ENCODE peak calls at places on chromosomes 2 and 18, in ten cellular contexts. One of them, this sample, is unnamed.

GRCh38 chr2:86337235-86338099 is at the start of gene REEP1:
- DNase-seq in fibroblast of pulmonary artery: no peak
- DNase-seq in upper lobe of right lung: no peak
- DNase-seq in astrocyte of the cerebellum: no peak
- DNase-seq in cardiac fibroblast: no peak
- DNase-seq in endodermal cell: peak; percentile 81
- DNase-seq in psoas muscle: peak; percentile 48
- DNase-seq in heart right ventricle: peak; percentile 47
- DNase-seq in sigmoid colon: peak; percentile 72
- DNase-seq in fibroblast of villous mesenchyme: no peak
- DNase-seq in this sample: no peak

GRCh38 chr2:83079007-83079406 is 1380.1 kb downstream of the SUCLG1 start:
- DNase-seq in fibroblast of pulmonary artery: no peak
- DNase-seq in upper lobe of right lung: no peak
- DNase-seq in astrocyte of the cerebellum: no peak
- DNase-seq in cardiac fibroblast: no peak
- DNase-seq in endodermal cell: no peak
- DNase-seq in psoas muscle: no peak
- DNase-seq in heart right ventricle: no peak
- DNase-seq in sigmoid colon: no peak
- DNase-seq in fibroblast of villous mesenchyme: no peak
- DNase-seq in this sample: no peak

GRCh38 chr2:236240228-236240990 is 23.8 kb downstream of the ASB18 start:
- DNase-seq in fibroblast of pulmonary artery: no peak
- DNase-seq in upper lobe of right lung: no peak
- DNase-seq in astrocyte of the cerebellum: peak; percentile 16
- DNase-seq in cardiac fibroblast: peak; percentile 2
- DNase-seq in endodermal cell: peak; percentile 55
- DNase-seq in psoas muscle: peak; percentile 69
- DNase-seq in heart right ventricle: peak; percentile 51
- DNase-seq in sigmoid colon: no peak
- DNase-seq in fibroblast of villous mesenchyme: no peak
- DNase-seq in this sample: peak; percentile 16

GRCh38 chr2:160916300-160916699 is 243.9 kb upstream of the TANK start:
- DNase-seq in fibroblast of pulmonary artery: no peak
- DNase-seq in upper lobe of right lung: no peak
- DNase-seq in astrocyte of the cerebellum: no peak
- DNase-seq in cardiac fibroblast: no peak
- DNase-seq in endodermal cell: no peak
- DNase-seq in psoas muscle: no peak
- DNase-seq in heart right ventricle: no peak
- DNase-seq in sigmoid colon: no peak
- DNase-seq in fibroblast of villous mesenchyme: no peak
- DNase-seq in this sample: peak; percentile 60

GRCh38 chr2:84527137-84528129 is 11.1 kb downstream of the DNAH6 start:
- DNase-seq in fibroblast of pulmonary artery: no peak
- DNase-seq in upper lobe of right lung: no peak
- DNase-seq in astrocyte of the cerebellum: no peak
- DNase-seq in cardiac fibroblast: peak; percentile 27
- DNase-seq in endodermal cell: no peak
- DNase-seq in psoas muscle: no peak
- DNase-seq in heart right ventricle: no peak
- DNase-seq in sigmoid colon: no peak
- DNase-seq in fibroblast of villous mesenchyme: no peak
- DNase-seq in this sample: no peak

GRCh38 chr2:12675352-12675795 is 41.4 kb upstream of the TRIB2 start:
- DNase-seq in fibroblast of pulmonary artery: peak; percentile 73
- DNase-seq in upper lobe of right lung: no peak
- DNase-seq in astrocyte of the cerebellum: no peak
- DNase-seq in cardiac fibroblast: peak; percentile 54
- DNase-seq in endodermal cell: no peak
- DNase-seq in psoas muscle: no peak
- DNase-seq in heart right ventricle: no peak
- DNase-seq in sigmoid colon: no peak
- DNase-seq in fibroblast of villous mesenchyme: peak; percentile 21
- DNase-seq in this sample: no peak

GRCh38 chr2:136376798-136377211 is 258.9 kb upstream of the CXCR4 start:
- DNase-seq in fibroblast of pulmonary artery: peak; percentile 29
- DNase-seq in upper lobe of right lung: no peak
- DNase-seq in astrocyte of the cerebellum: no peak
- DNase-seq in cardiac fibroblast: peak; percentile 41
- DNase-seq in endodermal cell: no peak
- DNase-seq in psoas muscle: no peak
- DNase-seq in heart right ventricle: no peak
- DNase-seq in sigmoid colon: no peak
- DNase-seq in fibroblast of villous mesenchyme: no peak
- DNase-seq in this sample: no peak

GRCh38 chr2:98907966-98908905 is 27.8 kb downstream of the CRACDL start:
- DNase-seq in fibroblast of pulmonary artery: no peak
- DNase-seq in upper lobe of right lung: peak; percentile 19
- DNase-seq in astrocyte of the cerebellum: no peak
- DNase-seq in cardiac fibroblast: peak; percentile 4
- DNase-seq in endodermal cell: peak; percentile 42
- DNase-seq in psoas muscle: no peak
- DNase-seq in heart right ventricle: no peak
- DNase-seq in sigmoid colon: peak; percentile 8
- DNase-seq in fibroblast of villous mesenchyme: no peak
- DNase-seq in this sample: no peak

GRCh38 chr18:49677081-49677480 is 115.2 kb downstream of the LIPG start:
- DNase-seq in fibroblast of pulmonary artery: no peak
- DNase-seq in upper lobe of right lung: no peak
- DNase-seq in astrocyte of the cerebellum: no peak
- DNase-seq in cardiac fibroblast: no peak
- DNase-seq in endodermal cell: no peak
- DNase-seq in psoas muscle: no peak
- DNase-seq in heart right ventricle: no peak
- DNase-seq in sigmoid colon: no peak
- DNase-seq in fibroblast of villous mesenchyme: no peak
- DNase-seq in this sample: no peak

GRCh38 chr18:69897397-69898108 is 50.1 kb downstream of the CD226 start:
- DNase-seq in fibroblast of pulmonary artery: no peak
- DNase-seq in upper lobe of right lung: no peak
- DNase-seq in astrocyte of the cerebellum: no peak
- DNase-seq in cardiac fibroblast: no peak
- DNase-seq in endodermal cell: no peak
- DNase-seq in psoas muscle: no peak
- DNase-seq in heart right ventricle: no peak
- DNase-seq in sigmoid colon: no peak
- DNase-seq in fibroblast of villous mesenchyme: no peak
- DNase-seq in this sample: no peak

GRCh38 chr18:69898241-69898861 is 49.3 kb downstream of the CD226 start:
- DNase-seq in fibroblast of pulmonary artery: no peak
- DNase-seq in upper lobe of right lung: no peak
- DNase-seq in astrocyte of the cerebellum: peak; percentile 52
- DNase-seq in cardiac fibroblast: no peak
- DNase-seq in endodermal cell: no peak
- DNase-seq in psoas muscle: no peak
- DNase-seq in heart right ventricle: no peak
- DNase-seq in sigmoid colon: no peak
- DNase-seq in fibroblast of villous mesenchyme: no peak
- DNase-seq in this sample: no peak

GRCh38 chr18:69906765-69907164 is 40.9 kb downstream of the CD226 start:
- DNase-seq in fibroblast of pulmonary artery: no peak
- DNase-seq in upper lobe of right lung: no peak
- DNase-seq in astrocyte of the cerebellum: no peak
- DNase-seq in cardiac fibroblast: no peak
- DNase-seq in endodermal cell: no peak
- DNase-seq in psoas muscle: no peak
- DNase-seq in heart right ventricle: no peak
- DNase-seq in sigmoid colon: no peak
- DNase-seq in fibroblast of villous mesenchyme: no peak
- DNase-seq in this sample: no peak

GRCh38 chr18:69895081-69896047 is 52.3 kb downstream of the CD226 start:
- DNase-seq in fibroblast of pulmonary artery: no peak
- DNase-seq in upper lobe of right lung: no peak
- DNase-seq in astrocyte of the cerebellum: no peak
- DNase-seq in cardiac fibroblast: no peak
- DNase-seq in endodermal cell: peak; percentile 70
- DNase-seq in psoas muscle: no peak
- DNase-seq in heart right ventricle: no peak
- DNase-seq in sigmoid colon: no peak
- DNase-seq in fibroblast of villous mesenchyme: no peak
- DNase-seq in this sample: no peak

DNA sequence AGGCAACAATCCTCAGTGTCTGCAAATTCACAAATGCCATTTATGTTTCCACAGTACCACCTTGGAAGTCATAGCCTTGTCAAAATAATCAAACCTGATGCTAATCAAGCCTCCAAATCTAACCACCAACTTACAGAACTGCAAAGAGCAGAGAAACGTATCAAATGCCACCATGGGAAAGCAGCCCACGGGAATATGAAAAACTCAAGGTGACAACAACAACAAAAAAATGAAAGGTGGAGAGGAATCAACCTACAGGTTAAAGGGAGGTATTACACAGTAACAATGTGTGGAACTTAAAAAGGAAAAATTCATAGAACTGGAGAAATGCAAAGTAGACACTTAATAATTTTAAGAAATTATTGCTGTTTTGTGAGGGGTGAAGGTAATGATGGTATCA is 46.7 kb downstream of the CD226 start:
- DNase-seq in fibroblast of pulmonary artery: no peak
- DNase-seq in upper lobe of right lung: no peak
- DNase-seq in astrocyte of the cerebellum: no peak
- DNase-seq in cardiac fibroblast: no peak
- DNase-seq in endodermal cell: no peak
- DNase-seq in psoas muscle: no peak
- DNase-seq in heart right ventricle: no peak
- DNase-seq in sigmoid colon: no peak
- DNase-seq in fibroblast of villous mesenchyme: no peak
- DNase-seq in this sample: no peak
- TF ChIP-seq CTCF in fibroblast of pulmonary artery: no peak
- TF ChIP-seq CTCF in upper lobe of right lung: no peak
- TF ChIP-seq CTCF in astrocyte of the cerebellum: no peak
- TF ChIP-seq CTCF in cardiac fibroblast: no peak
- TF ChIP-seq CTCF in endodermal cell: peak; percentile 52
- TF ChIP-seq CTCF in psoas muscle: no peak
- TF ChIP-seq CTCF in heart right ventricle: no peak
- TF ChIP-seq CTCF in sigmoid colon: no peak
- TF ChIP-seq CTCF in fibroblast of villous mesenchyme: no peak
- TF ChIP-seq CTCF in this sample: peak; percentile 40

GRCh38 chr2:96574364-96574763 is 37.8 kb downstream of the ARID5A start:
- DNase-seq in fibroblast of pulmonary artery: no peak
- DNase-seq in upper lobe of right lung: no peak
- DNase-seq in astrocyte of the cerebellum: no peak
- DNase-seq in cardiac fibroblast: no peak
- DNase-seq in endodermal cell: no peak
- DNase-seq in psoas muscle: no peak
- DNase-seq in heart right ventricle: no peak
- DNase-seq in sigmoid colon: no peak
- DNase-seq in fibroblast of villous mesenchyme: peak; percentile 6
- DNase-seq in this sample: no peak
- TF ChIP-seq CTCF in fibroblast of pulmonary artery: peak; percentile 21
- TF ChIP-seq CTCF in upper lobe of right lung: no peak
- TF ChIP-seq CTCF in astrocyte of the cerebellum: peak; percentile 22
- TF ChIP-seq CTCF in cardiac fibroblast: peak; percentile 26
- TF ChIP-seq CTCF in endodermal cell: peak; percentile 57
- TF ChIP-seq CTCF in psoas muscle: no peak
- TF ChIP-seq CTCF in heart right ventricle: no peak
- TF ChIP-seq CTCF in sigmoid colon: no peak
- TF ChIP-seq CTCF in fibroblast of villous mesenchyme: peak; percentile 34
- TF ChIP-seq CTCF in this sample: peak; percentile 49

DNA sequence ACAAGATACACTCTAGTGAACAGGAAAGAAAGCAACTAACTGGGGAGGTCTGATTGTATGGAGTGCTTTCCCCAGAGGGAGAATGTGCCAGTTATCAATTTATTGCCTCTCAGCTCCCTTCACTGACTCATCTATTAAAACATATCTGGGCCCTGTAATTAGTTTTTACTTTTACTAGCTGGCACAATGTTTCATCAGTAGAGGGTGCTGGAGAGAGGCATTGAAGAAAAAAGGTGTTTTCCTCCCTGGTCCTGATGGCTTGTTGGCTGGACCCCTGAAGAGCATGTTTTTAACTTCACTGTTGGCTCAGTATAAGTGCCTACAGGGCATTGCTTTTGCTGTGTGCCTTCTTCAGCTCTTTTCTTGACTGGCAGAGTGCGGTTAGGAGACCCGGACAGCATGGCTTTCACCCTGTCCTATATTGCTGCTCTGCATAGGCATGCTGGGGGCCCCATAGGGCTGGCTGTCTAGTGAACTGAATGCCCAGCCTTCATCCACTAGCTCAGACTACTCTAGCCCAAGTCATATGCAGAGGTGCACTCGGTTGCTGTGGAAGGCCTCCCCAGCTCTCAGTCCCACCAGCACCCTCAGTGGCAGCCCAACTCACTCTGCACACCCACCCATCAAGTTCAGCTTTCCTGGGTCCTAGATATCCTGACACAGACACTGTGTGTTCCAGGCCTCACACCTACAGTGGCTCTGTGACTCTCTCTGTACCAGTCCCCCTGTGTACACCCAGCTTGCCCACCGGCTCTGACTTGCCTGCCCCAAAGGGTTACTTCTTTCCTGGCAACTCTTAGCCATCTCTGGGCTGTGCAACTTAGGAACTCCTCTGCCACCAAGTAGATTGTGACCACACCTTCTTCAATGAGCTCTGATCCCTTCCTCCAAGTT is 62.3 kb upstream of the ACYP2 start:
- DNase-seq in fibroblast of pulmonary artery: no peak
- DNase-seq in upper lobe of right lung: no peak
- DNase-seq in astrocyte of the cerebellum: no peak
- DNase-seq in cardiac fibroblast: no peak
- DNase-seq in endodermal cell: peak; percentile 57
- DNase-seq in psoas muscle: no peak
- DNase-seq in heart right ventricle: no peak
- DNase-seq in sigmoid colon: no peak
- DNase-seq in fibroblast of villous mesenchyme: no peak
- DNase-seq in this sample: peak; percentile 50
- TF ChIP-seq CTCF in fibroblast of pulmonary artery: peak; percentile 36
- TF ChIP-seq CTCF in upper lobe of right lung: no peak
- TF ChIP-seq CTCF in astrocyte of the cerebellum: no peak
- TF ChIP-seq CTCF in cardiac fibroblast: peak; percentile 25
- TF ChIP-seq CTCF in endodermal cell: peak; percentile 68
- TF ChIP-seq CTCF in psoas muscle: no peak
- TF ChIP-seq CTCF in heart right ventricle: peak; percentile 7
- TF ChIP-seq CTCF in sigmoid colon: no peak
- TF ChIP-seq CTCF in fibroblast of villous mesenchyme: peak; percentile 32
- TF ChIP-seq CTCF in this sample: peak; percentile 67

DNA sequence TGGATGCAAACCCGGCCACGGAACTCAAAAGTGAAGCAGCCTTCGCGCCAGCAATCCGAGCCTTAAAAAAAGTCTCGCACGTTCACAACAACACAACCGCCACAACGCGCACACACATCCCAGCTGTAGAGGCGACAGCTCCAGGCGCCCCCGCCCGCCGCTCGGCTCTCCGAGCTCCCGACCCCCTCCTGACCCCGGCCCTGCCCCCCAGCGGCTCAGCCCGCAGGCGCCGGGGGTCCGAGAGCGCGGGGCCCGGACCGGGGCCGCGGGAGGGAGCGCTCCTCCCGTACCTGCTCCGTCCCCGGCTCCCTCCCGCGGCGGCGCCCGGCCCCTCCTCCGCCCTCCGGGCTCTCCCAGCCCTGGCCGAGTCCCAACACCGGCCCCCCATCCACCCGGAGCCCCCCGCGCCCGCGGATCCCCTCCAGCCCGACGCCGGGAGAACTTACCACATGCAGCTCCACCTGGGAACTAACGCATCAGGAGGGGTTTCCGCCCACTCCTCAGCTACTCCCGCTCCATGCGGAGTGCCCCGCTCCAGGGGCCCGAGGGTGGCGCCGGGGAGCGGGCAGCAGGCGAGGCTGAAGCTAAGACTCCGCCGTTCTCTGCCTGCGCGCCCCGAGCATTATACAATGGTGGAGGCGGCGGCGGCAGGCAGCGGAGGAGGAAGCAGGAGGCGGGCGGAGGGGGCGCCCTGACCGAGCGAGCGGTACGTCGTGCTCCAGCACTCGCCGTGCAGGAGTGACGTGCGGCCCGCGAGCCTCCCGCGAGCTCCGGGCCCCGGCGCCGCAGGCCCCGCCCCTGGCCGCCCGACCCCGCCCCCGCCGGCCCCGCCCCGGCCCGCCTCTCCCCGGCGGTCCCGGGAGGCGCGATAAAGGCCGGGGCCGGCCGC is at the start of gene SERTAD2:
- DNase-seq in fibroblast of pulmonary artery: peak; percentile 89
- DNase-seq in upper lobe of right lung: peak; percentile 96
- DNase-seq in astrocyte of the cerebellum: peak; percentile 50
- DNase-seq in cardiac fibroblast: peak; percentile 84
- DNase-seq in endodermal cell: peak; percentile 94
- DNase-seq in psoas muscle: peak; percentile 89
- DNase-seq in heart right ventricle: peak; percentile 92
- DNase-seq in sigmoid colon: peak; percentile 96
- DNase-seq in fibroblast of villous mesenchyme: peak; percentile 88
- DNase-seq in this sample: peak; percentile 74
- TF ChIP-seq CTCF in fibroblast of pulmonary artery: no peak
- TF ChIP-seq CTCF in upper lobe of right lung: peak; percentile 25
- TF ChIP-seq CTCF in astrocyte of the cerebellum: no peak
- TF ChIP-seq CTCF in cardiac fibroblast: peak; percentile 23
- TF ChIP-seq CTCF in endodermal cell: peak; percentile 48
- TF ChIP-seq CTCF in psoas muscle: no peak
- TF ChIP-seq CTCF in heart right ventricle: peak; percentile 4
- TF ChIP-seq CTCF in sigmoid colon: no peak
- TF ChIP-seq CTCF in fibroblast of villous mesenchyme: peak; percentile 13
- TF ChIP-seq CTCF in this sample: peak; percentile 45

This sample was measured in HFFc6.